ENCODE peak calls at places on chromosomes 7 and 10, in nine cellular contexts. O is iPS DF 6.9; Z is transverse colon; R is body of pancreas; F is heart left ventricle; P is brain microvascular endothelial cell; A is CD8-positive, alpha-beta memory T cell; D is right lobe of liver; J is fibroblast of lung. M is an unnamed sample.

GRCh38 chr10:106897631-106898161 is 266.8 kb downstream of the SORCS1 start:
- DNase-seq in O (no peak), Z (peak), R (peak), F (no peak), P (no peak), A (no peak), D (no peak), J (no peak), M (no peak)

GRCh38 chr7:44633254-44634186 is 27.1 kb downstream of the OGDH start:
- DNase-seq in O (no peak), Z (peak), R (peak), F (no peak), P (peak), A (peak), D (peak), J (peak), M (no peak)

GRCh38 chr7:30789334-30789711 is 18.1 kb downstream of the MINDY4 start:
- DNase-seq in O (no peak), Z (no peak), R (no peak), F (no peak), P (peak), A (no peak), D (no peak), J (peak), M (no peak)

GRCh38 chr10:132408823-132409666 is 12.0 kb downstream of the PWWP2B start:
- DNase-seq in O (no peak), Z (peak), R (peak), F (no peak), P (no peak), A (no peak), D (no peak), J (no peak), M (no peak)

GRCh38 chr10:96380821-96381220 is 22.0 kb upstream of the OPALIN start:
- DNase-seq in O (no peak), Z (no peak), R (no peak), F (no peak), P (no peak), A (no peak), D (no peak), J (peak), M (no peak)

GRCh38 chr7:50206521-50207250 is 97.8 kb upstream of the IKZF1 start:
- DNase-seq in O (no peak), Z (peak), R (no peak), F (no peak), P (no peak), A (peak), D (no peak), J (no peak), M (peak)

GRCh38 chr10:97427571-97428179 is 1.7 kb downstream of the PGAM1 start:
- DNase-seq in O (no peak), Z (peak), R (peak), F (no peak), P (no peak), A (no peak), D (peak), J (peak), M (no peak)

GRCh38 chr7:136359333-136359903 is 382.3 kb upstream of the MTPN start:
- DNase-seq in O (no peak), Z (peak), R (no peak), F (no peak), P (no peak), A (no peak), D (no peak), J (no peak), M (no peak)

GRCh38 chr10:45673074-45673628 is 579 bp upstream of the ZFAND4 start:
- DNase-seq in O (no peak), Z (peak), R (peak), F (no peak), P (no peak), A (no peak), D (peak), J (no peak), M (peak)

GRCh38 chr7:103712991-103713778 is 267.2 kb upstream of the SLC26A5 start:
- DNase-seq in O (no peak), Z (no peak), R (no peak), F (no peak), P (no peak), A (no peak), D (no peak), J (peak), M (no peak)

GRCh38 chr7:47937065-47937687 is 11.1 kb downstream of the PKD1L1 start:
- DNase-seq in O (no peak), Z (peak), R (no peak), F (no peak), P (no peak), A (no peak), D (no peak), J (no peak), M (peak)

GRCh38 chr7:150378115-150378852 is 846 bp upstream of the ZNF775 start:
- DNase-seq in O (peak), Z (peak), R (peak), F (no peak), P (peak), A (peak), D (peak), J (peak), M (peak)

GRCh38 chr10:102869290-102870198 is at the start of gene AS3MT:
- DNase-seq in O (peak), Z (peak), R (peak), F (peak), P (no peak), A (no peak), D (peak), J (peak), M (peak)

GRCh38 chr10:44567471-44567870 is 182.6 kb upstream of the CXCL12 start:
- DNase-seq in O (no peak), Z (no peak), R (no peak), F (no peak), P (no peak), A (no peak), D (no peak), J (peak), M (no peak)

GRCh38 chr10:44395902-44396670 is 11.2 kb upstream of the CXCL12 start:
- DNase-seq in O (no peak), Z (no peak), R (no peak), F (no peak), P (no peak), A (no peak), D (no peak), J (no peak), M (peak)

GRCh38 chr7:16881809-16882208 is at the start of gene AGR3:
- DNase-seq in O (no peak), Z (no peak), R (peak), F (no peak), P (no peak), A (no peak), D (no peak), J (no peak), M (no peak)

GRCh38 chr10:132913559-132914115 is 28.7 kb downstream of the CFAP46 start:
- DNase-seq in O (no peak), Z (peak), R (no peak), F (peak), P (no peak), A (no peak), D (no peak), J (no peak), M (peak)

GRCh38 chr7:155842496-155843265 is 30.4 kb upstream of the SHH start:
- DNase-seq in O (no peak), Z (no peak), R (no peak), F (peak), P (no peak), A (no peak), D (peak), J (no peak), M (peak)

GRCh38 chr10:98427011-98427515 is 12.1 kb upstream of the PYROXD2 start:
- DNase-seq in O (no peak), Z (no peak), R (no peak), F (no peak), P (no peak), A (no peak), D (no peak), J (no peak), M (no peak)

GRCh38 chr10:123389520-123389919 is 235.3 kb downstream of the BUB3 start:
- DNase-seq in O (no peak), Z (no peak), R (no peak), F (no peak), P (no peak), A (no peak), D (no peak), J (no peak), M (no peak)

GRCh38 chr10:99427566-99428150 is 2.8 kb downstream of the GOT1 start:
- DNase-seq in O (no peak), Z (no peak), R (no peak), F (no peak), P (no peak), A (no peak), D (no peak), J (no peak), M (no peak)

GRCh38 chr10:84140036-84140379 is 699 bp downstream of the GHITM start:
- DNase-seq in O (no peak), Z (no peak), R (peak), F (no peak), P (peak), A (no peak), D (peak), J (peak), M (peak)

GRCh38 chr10:104337527-104337984 is 709 bp downstream of the ITPRIP start:
- DNase-seq in O (no peak), Z (peak), R (peak), F (no peak), P (peak), A (no peak), D (peak), J (peak), M (peak)

GRCh38 chr10:76540786-76541185 is 1096.8 kb downstream of the KCNMA1 start:
- DNase-seq in O (no peak), Z (no peak), R (no peak), F (no peak), P (no peak), A (no peak), D (no peak), J (peak), M (no peak)

GRCh38 chr7:67854236-67854635 is 857.6 kb downstream of the TYW1 start:
- DNase-seq in O (no peak), Z (no peak), R (no peak), F (no peak), P (no peak), A (no peak), D (no peak), J (no peak), M (no peak)

GRCh38 chr10:17241611-17242333 is 13.7 kb downstream of the VIM start:
- DNase-seq in O (no peak), Z (no peak), R (no peak), F (no peak), P (no peak), A (no peak), D (no peak), J (no peak), M (no peak)

GRCh38 chr7:2198206-2198605 is 34.5 kb downstream of the MAD1L1 start:
- DNase-seq in O (no peak), Z (no peak), R (peak), F (no peak), P (no peak), A (no peak), D (no peak), J (no peak), M (no peak)

GRCh38 chr7:143063741-143064140 is 11.6 kb downstream of the OR6V1 start:
- DNase-seq in O (no peak), Z (no peak), R (no peak), F (no peak), P (no peak), A (no peak), D (no peak), J (no peak), M (no peak)

GRCh38 chr7:64870656-64871055 is 32.4 kb upstream of the ZNF273 start:
- DNase-seq in O (no peak), Z (no peak), R (no peak), F (no peak), P (no peak), A (no peak), D (no peak), J (no peak), M (no peak)

GRCh38 chr7:33076737-33077136 is 14.2 kb upstream of the NT5C3A start:
- DNase-seq in O (no peak), Z (no peak), R (no peak), F (no peak), P (no peak), A (no peak), D (no peak), J (peak), M (no peak)

GRCh38 chr10:130747946-130748345 is 563.6 kb downstream of the TCERG1L start:
- DNase-seq in O (no peak), Z (no peak), R (no peak), F (no peak), P (no peak), A (no peak), D (no peak), J (no peak), M (peak)

GRCh38 chr7:25835191-25835590 is 316.8 kb upstream of the NFE2L3 start:
- DNase-seq in O (no peak), Z (no peak), R (no peak), F (no peak), P (no peak), A (no peak), D (no peak), J (peak), M (no peak)

GRCh38 chr10:24974978-24975377 is 22.6 kb upstream of the PRTFDC1 start:
- DNase-seq in O (no peak), Z (no peak), R (peak), F (no peak), P (peak), A (no peak), D (no peak), J (peak), M (no peak)
- H3K27ac ChIP-seq in O (no peak), Z (no peak), R (no peak), F (peak), P (no peak), A (no peak), D (no peak), J (no peak), M (no peak)

DNA sequence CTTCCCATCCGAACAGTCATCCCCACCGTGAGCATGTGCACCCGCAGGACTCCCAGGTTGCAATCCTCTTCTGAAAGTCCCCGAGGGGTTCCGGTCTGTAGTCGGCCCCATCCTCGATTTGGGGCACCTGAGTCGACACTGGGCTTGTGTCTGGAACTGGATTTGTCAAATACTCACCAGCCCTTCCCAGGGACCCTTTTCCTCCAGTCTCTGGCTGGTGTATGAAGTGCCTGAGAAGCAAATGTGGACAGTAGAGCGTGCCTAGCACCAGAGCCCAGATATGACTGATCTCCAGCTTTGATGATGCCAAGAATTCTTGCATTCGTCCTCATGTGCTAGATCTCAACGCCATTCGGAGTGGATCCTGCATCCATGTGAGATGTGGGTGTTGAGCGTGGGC is 132.5 kb upstream of the ADARB2 start:
- DNase-seq in O (no peak), Z (no peak), R (no peak), F (no peak), P (no peak), A (no peak), D (no peak), J (no peak), M (no peak)
- H3K27ac ChIP-seq in O (no peak), Z (no peak), R (no peak), F (no peak), P (no peak), A (no peak), D (no peak), J (no peak), M (no peak)

GRCh38 chr10:72328829-72329204 is 25.9 kb downstream of the DNAJB12 start:
- DNase-seq in O (no peak), Z (no peak), R (no peak), F (peak), P (no peak), A (no peak), D (no peak), J (no peak), M (no peak)

GRCh38 chr10:72330059-72330426 is 24.7 kb downstream of the DNAJB12 start:
- DNase-seq in O (no peak), Z (no peak), R (no peak), F (no peak), P (no peak), A (no peak), D (no peak), J (no peak), M (no peak)

GRCh38 chr10:72331575-72332422 is 22.9 kb downstream of the DNAJB12 start:
- DNase-seq in O (no peak), Z (peak), R (peak), F (peak), P (peak), A (peak), D (peak), J (peak), M (peak)

GRCh38 chr10:72329290-72330058 is 25.2 kb downstream of the DNAJB12 start:
- DNase-seq in O (no peak), Z (no peak), R (peak), F (no peak), P (no peak), A (no peak), D (no peak), J (no peak), M (peak)

GRCh38 chr10:72328045-72328828 is 26.5 kb downstream of the DNAJB12 start:
- DNase-seq in O (no peak), Z (peak), R (peak), F (peak), P (peak), A (no peak), D (peak), J (peak), M (no peak)
- H3K27ac ChIP-seq in O (no peak), Z (peak), R (peak), F (peak), P (peak), A (peak), D (peak), J (no peak), M (peak)

DNA sequence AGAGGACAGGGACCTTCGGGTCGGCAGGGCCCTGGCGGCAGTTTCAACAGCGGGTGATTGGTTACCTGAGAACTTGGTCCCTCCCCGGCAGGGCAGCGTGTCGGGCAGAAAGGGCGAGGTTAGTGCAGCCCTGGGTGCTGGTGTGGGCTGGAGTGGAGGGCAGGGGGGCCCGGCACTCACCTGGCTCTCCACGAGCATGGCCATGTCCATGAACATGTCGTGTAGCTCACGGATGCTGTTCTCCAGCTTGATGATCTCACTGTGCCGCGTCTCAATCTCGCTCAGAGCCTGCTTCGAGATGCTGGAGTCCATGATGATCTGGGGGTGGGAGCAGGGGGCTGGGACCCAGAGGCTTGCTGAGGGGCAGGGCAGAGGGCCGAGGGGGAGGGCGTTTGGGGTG is 16.8 kb downstream of the STX1A start:
- DNase-seq in O (no peak), Z (no peak), R (no peak), F (no peak), P (no peak), A (no peak), D (no peak), J (no peak), M (no peak)
- H3K27ac ChIP-seq in O (no peak), Z (no peak), R (no peak), F (no peak), P (no peak), A (no peak), D (no peak), J (no peak), M (no peak)

GRCh38 chr7:90408142-90408541 is 4.9 kb downstream of the CLDN12 start:
- DNase-seq in O (no peak), Z (no peak), R (no peak), F (no peak), P (no peak), A (no peak), D (no peak), J (no peak), M (no peak)

GRCh38 chr7:90409667-90410066 is 6.4 kb downstream of the CLDN12 start:
- DNase-seq in O (no peak), Z (peak), R (peak), F (no peak), P (no peak), A (no peak), D (no peak), J (peak), M (no peak)

GRCh38 chr7:90411510-90411909 is 8.2 kb downstream of the CLDN12 start:
- DNase-seq in O (no peak), Z (no peak), R (no peak), F (no peak), P (no peak), A (no peak), D (no peak), J (peak), M (no peak)

GRCh38 chr7:90413185-90413528 is 9.9 kb downstream of the CLDN12 start:
- DNase-seq in O (no peak), Z (no peak), R (no peak), F (no peak), P (no peak), A (no peak), D (no peak), J (no peak), M (no peak)

GRCh38 chr7:90412458-90413184 is 9.4 kb downstream of the CLDN12 start:
- DNase-seq in O (peak), Z (peak), R (peak), F (no peak), P (no peak), A (no peak), D (peak), J (no peak), M (no peak)
- H3K27ac ChIP-seq in O (no peak), Z (no peak), R (no peak), F (no peak), P (no peak), A (no peak), D (peak), J (no peak), M (no peak)